ENCODE peak calls at places on chromosomes 13 and 19, in seven cellular contexts. R is BJ; V is CD8-positive, alpha-beta T cell; A is stimulated activated naive CD4-positive, alpha-beta T cell; J is fibroblast of lung; W is stimulated activated CD4-positive, alpha-beta T cell treated with anti-CD3 and anti-CD28 coated beads, Interleukin-15, amount 100 ng/mL, for 1 hour; S is activated B cell treated with CpG ODN at 0.5 μM for 24 hours. E is an unnamed sample.

GRCh38 chr13:33611016-33611805 is 206.7 kb upstream of the RFC3 start:
- DNase-seq in R (no peak), V (no peak), A (no peak), J (peak), W (no peak), S (no peak), E (peak)

GRCh38 chr19:12484011-12484370 is 625 bp downstream of the ZNF709 start:
- DNase-seq in R (no peak), V (no peak), A (peak), J (peak), W (no peak), S (no peak), E (no peak)

GRCh38 chr19:35977446-35978222 is 17.4 kb upstream of the SDHAF1 start:
- DNase-seq in R (no peak), V (no peak), A (no peak), J (no peak), W (no peak), S (no peak), E (no peak)

GRCh38 chr19:41735071-41735623 is 20.2 kb upstream of the CEACAM6 start:
- DNase-seq in R (no peak), V (no peak), A (no peak), J (no peak), W (no peak), S (no peak), E (no peak)

GRCh38 chr19:9913237-9914000 is 22.9 kb downstream of the OLFM2 start:
- DNase-seq in R (no peak), V (no peak), A (no peak), J (no peak), W (no peak), S (no peak), E (no peak)

GRCh38 chr19:10544242-10544752 is 593 bp downstream of the ATG4D start:
- DNase-seq in R (no peak), V (no peak), A (peak), J (no peak), W (no peak), S (peak), E (no peak)

GRCh38 chr19:6528544-6529121 is 2.2 kb upstream of the TNFSF9 start:
- DNase-seq in R (no peak), V (no peak), A (no peak), J (no peak), W (no peak), S (peak), E (no peak)

GRCh38 chr19:18912933-18913332 is 6.3 kb downstream of the COPE start:
- DNase-seq in R (no peak), V (no peak), A (no peak), J (no peak), W (no peak), S (no peak), E (no peak)

GRCh38 chr19:50189326-50189725 is 14.1 kb upstream of the MYH14 start:
- DNase-seq in R (no peak), V (no peak), A (no peak), J (no peak), W (no peak), S (no peak), E (no peak)

GRCh38 chr13:43348397-43348796 is 325.0 kb downstream of the DNAJC15 start:
- DNase-seq in R (no peak), V (no peak), A (no peak), J (no peak), W (no peak), S (no peak), E (peak)

GRCh38 chr13:111322001-111322915 is 1.8 kb downstream of the TEX29 start:
- DNase-seq in R (no peak), V (no peak), A (no peak), J (no peak), W (no peak), S (no peak), E (no peak)

GRCh38 chr19:13215572-13216380 is 65.6 kb downstream of the IER2 start:
- DNase-seq in R (no peak), V (no peak), A (peak), J (no peak), W (no peak), S (peak), E (no peak)

GRCh38 chr19:16465239-16465638 is 6.5 kb downstream of the EPS15L1 start:
- DNase-seq in R (no peak), V (no peak), A (no peak), J (no peak), W (no peak), S (no peak), E (no peak)

GRCh38 chr19:2477732-2478191 is 1.8 kb downstream of the GADD45B start:
- DNase-seq in R (no peak), V (peak), A (no peak), J (peak), W (no peak), S (peak), E (peak)

GRCh38 chr13:23450340-23451046 is 17.0 kb upstream of the SACS start:
- DNase-seq in R (no peak), V (no peak), A (no peak), J (no peak), W (no peak), S (no peak), E (no peak)

GRCh38 chr19:1149259-1150045 is 24.6 kb downstream of the SBNO2 start:
- DNase-seq in R (no peak), V (no peak), A (no peak), J (no peak), W (no peak), S (no peak), E (no peak)

GRCh38 chr13:73715114-73715909 is 418.9 kb downstream of the KLF12 start:
- DNase-seq in R (no peak), V (peak), A (peak), J (no peak), W (no peak), S (no peak), E (no peak)

GRCh38 chr13:102244617-102245227 is 157.1 kb downstream of the FGF14 start:
- DNase-seq in R (no peak), V (no peak), A (no peak), J (no peak), W (no peak), S (no peak), E (no peak)

GRCh38 chr13:103386341-103386740 is 320.1 kb upstream of the SLC10A2 start:
- DNase-seq in R (no peak), V (no peak), A (no peak), J (peak), W (no peak), S (no peak), E (peak)